ENCODE peak calls at places on chromosome 21, in six cellular contexts. One of them, this sample, is unnamed. For H3K4me1, the result is how much of the 10 kb centered on the place peaks cover.

GRCh38 chr21:23014021-23014420 is 2015.8 kb downstream of the NCAM2 start:
- DNase-seq in endodermal cell: no peak
- DNase-seq in PC-9: no peak
- DNase-seq in tibial nerve: no peak
- DNase-seq in HCT116: no peak
- DNase-seq in upper lobe of right lung: no peak
- DNase-seq in this sample: no peak

GRCh38 chr21:32771134-32771523 is 426 bp downstream of the PAXBP1 start:
- DNase-seq in PC-9: peak
- DNase-seq in tibial nerve: peak
- DNase-seq in endodermal cell: peak
- DNase-seq in HCT116: no peak
- DNase-seq in upper lobe of right lung: peak
- DNase-seq in this sample: peak

GRCh38 chr21:30257773-30258172 is 25.0 kb downstream of the KRTAP24-1 start:
- DNase-seq in upper lobe of right lung: no peak
- DNase-seq in tibial nerve: no peak
- DNase-seq in endodermal cell: peak
- DNase-seq in PC-9: peak
- DNase-seq in HCT116: no peak
- DNase-seq in this sample: peak

GRCh38 chr21:34882719-34883131 is 166.4 kb downstream of the RUNX1 start:
- DNase-seq in upper lobe of right lung: no peak
- DNase-seq in PC-9: no peak
- DNase-seq in endodermal cell: no peak
- DNase-seq in HCT116: no peak
- DNase-seq in tibial nerve: no peak
- DNase-seq in this sample: no peak

GRCh38 chr21:35508389-35508888 is 459.3 kb upstream of the RUNX1 start:
- DNase-seq in tibial nerve: peak
- DNase-seq in PC-9: peak
- DNase-seq in HCT116: peak
- DNase-seq in endodermal cell: peak
- DNase-seq in upper lobe of right lung: peak
- DNase-seq in this sample: peak

GRCh38 chr21:24395320-24395933 is 1211.9 kb downstream of the MRPL39 start:
- DNase-seq in endodermal cell: no peak
- DNase-seq in upper lobe of right lung: no peak
- DNase-seq in PC-9: no peak
- DNase-seq in tibial nerve: no peak
- DNase-seq in HCT116: no peak
- DNase-seq in this sample: no peak

GRCh38 chr21:21722736-21723135 is 724.5 kb downstream of the NCAM2 start:
- DNase-seq in HCT116: no peak
- DNase-seq in upper lobe of right lung: no peak
- DNase-seq in endodermal cell: no peak
- DNase-seq in tibial nerve: no peak
- DNase-seq in PC-9: no peak
- DNase-seq in this sample: no peak

GRCh38 chr21:29232601-29233541 is 65.9 kb upstream of the BACH1 start:
- DNase-seq in PC-9: no peak
- DNase-seq in tibial nerve: no peak
- DNase-seq in upper lobe of right lung: no peak
- DNase-seq in HCT116: no peak
- DNase-seq in endodermal cell: no peak
- DNase-seq in this sample: no peak

GRCh38 chr21:29351691-29352090 is 53.0 kb downstream of the BACH1 start:
- DNase-seq in PC-9: no peak
- DNase-seq in HCT116: no peak
- DNase-seq in upper lobe of right lung: no peak
- DNase-seq in endodermal cell: no peak
- DNase-seq in tibial nerve: no peak
- DNase-seq in this sample: no peak

GRCh38 chr21:28632718-28633408 is 359.8 kb downstream of the LTN1 start:
- DNase-seq in tibial nerve: no peak
- DNase-seq in HCT116: no peak
- DNase-seq in upper lobe of right lung: no peak
- DNase-seq in endodermal cell: no peak
- DNase-seq in PC-9: peak
- DNase-seq in this sample: no peak

GRCh38 chr21:36155603-36156338 is 853 bp upstream of the DOP1B start:
- DNase-seq in tibial nerve: no peak
- DNase-seq in endodermal cell: peak
- DNase-seq in HCT116: no peak
- DNase-seq in upper lobe of right lung: peak
- DNase-seq in PC-9: peak
- DNase-seq in this sample: peak

GRCh38 chr21:18917602-18918001 is 514.0 kb upstream of the TMPRSS15 start:
- DNase-seq in endodermal cell: no peak
- DNase-seq in HCT116: no peak
- DNase-seq in PC-9: no peak
- DNase-seq in tibial nerve: no peak
- DNase-seq in upper lobe of right lung: no peak
- DNase-seq in this sample: no peak

GRCh38 chr21:31921079-31921478 is 48.3 kb downstream of the HUNK start:
- DNase-seq in upper lobe of right lung: no peak
- DNase-seq in HCT116: no peak
- DNase-seq in PC-9: no peak
- DNase-seq in tibial nerve: no peak
- DNase-seq in endodermal cell: no peak
- DNase-seq in this sample: no peak

GRCh38 chr21:33069994-33070811 is at the start of gene OLIG1:
- DNase-seq in HCT116: no peak
- DNase-seq in endodermal cell: peak
- DNase-seq in PC-9: no peak
- DNase-seq in tibial nerve: no peak
- DNase-seq in upper lobe of right lung: peak
- DNase-seq in this sample: peak

GRCh38 chr21:34042735-34043134 is 30.6 kb upstream of the MRPS6 start:
- DNase-seq in upper lobe of right lung: no peak
- DNase-seq in endodermal cell: no peak
- DNase-seq in tibial nerve: no peak
- DNase-seq in HCT116: no peak
- DNase-seq in PC-9: no peak
- DNase-seq in this sample: no peak

GRCh38 chr21:26441081-26441610 is 131.9 kb downstream of the CYYR1 start:
- DNase-seq in tibial nerve: no peak
- DNase-seq in HCT116: no peak
- DNase-seq in PC-9: no peak
- DNase-seq in upper lobe of right lung: no peak
- DNase-seq in endodermal cell: no peak
- DNase-seq in this sample: no peak

GRCh38 chr21:34797926-34798595 is 129.3 kb downstream of the CLIC6 start:
- DNase-seq in tibial nerve: no peak
- DNase-seq in endodermal cell: no peak
- DNase-seq in HCT116: no peak
- DNase-seq in upper lobe of right lung: no peak
- DNase-seq in PC-9: no peak
- DNase-seq in this sample: no peak

GRCh38 chr21:24738063-24738462 is 869.2 kb downstream of the MRPL39 start:
- DNase-seq in endodermal cell: no peak
- DNase-seq in upper lobe of right lung: no peak
- DNase-seq in tibial nerve: no peak
- DNase-seq in PC-9: no peak
- DNase-seq in HCT116: no peak
- DNase-seq in this sample: no peak

GRCh38 chr21:41656946-41657525 is 109.8 kb downstream of the RIPK4 start:
- DNase-seq in PC-9: no peak
- DNase-seq in upper lobe of right lung: no peak
- DNase-seq in endodermal cell: no peak
- DNase-seq in HCT116: no peak
- DNase-seq in tibial nerve: no peak
- DNase-seq in this sample: no peak

GRCh38 chr21:19340954-19341353 is 937.4 kb upstream of the TMPRSS15 start:
- DNase-seq in endodermal cell: no peak
- DNase-seq in HCT116: no peak
- DNase-seq in upper lobe of right lung: no peak
- DNase-seq in tibial nerve: no peak
- DNase-seq in PC-9: no peak
- DNase-seq in this sample: no peak

GRCh38 chr21:36347278-36347961 is 27.4 kb downstream of the MORC3 start:
- DNase-seq in HCT116: no peak
- DNase-seq in upper lobe of right lung: no peak
- DNase-seq in endodermal cell: no peak
- DNase-seq in PC-9: no peak
- DNase-seq in tibial nerve: no peak
- DNase-seq in this sample: no peak

GRCh38 chr21:42062543-42063022 is 8.5 kb upstream of the UMODL1 start:
- DNase-seq in PC-9: no peak
- DNase-seq in upper lobe of right lung: peak
- DNase-seq in HCT116: no peak
- DNase-seq in endodermal cell: no peak
- DNase-seq in tibial nerve: no peak
- DNase-seq in this sample: no peak

GRCh38 chr21:32368386-32368785 is 24.4 kb downstream of the URB1 start:
- DNase-seq in HCT116: no peak
- DNase-seq in endodermal cell: no peak
- DNase-seq in upper lobe of right lung: no peak
- DNase-seq in tibial nerve: no peak
- DNase-seq in PC-9: no peak
- DNase-seq in this sample: no peak

GRCh38 chr21:28333455-28334108 is 659.1 kb downstream of the LTN1 start:
- DNase-seq in endodermal cell: no peak
- DNase-seq in HCT116: no peak
- DNase-seq in upper lobe of right lung: no peak
- DNase-seq in tibial nerve: no peak
- DNase-seq in PC-9: no peak
- DNase-seq in this sample: no peak

GRCh38 chr21:36065497-36066036 is 4.3 kb upstream of the CBR1 start:
- DNase-seq in PC-9: no peak
- DNase-seq in HCT116: no peak
- DNase-seq in tibial nerve: no peak
- DNase-seq in upper lobe of right lung: no peak
- DNase-seq in endodermal cell: no peak
- DNase-seq in this sample: no peak

GRCh38 chr21:30994917-30995316 is 43.4 kb downstream of the KRTAP19-8 start:
- DNase-seq in tibial nerve: no peak
- DNase-seq in upper lobe of right lung: no peak
- DNase-seq in HCT116: no peak
- DNase-seq in endodermal cell: peak
- DNase-seq in PC-9: no peak
- DNase-seq in this sample: no peak

GRCh38 chr21:32994305-32994704 is 31.4 kb upstream of the OLIG2 start:
- DNase-seq in PC-9: no peak
- DNase-seq in tibial nerve: no peak
- DNase-seq in HCT116: no peak
- DNase-seq in endodermal cell: no peak
- DNase-seq in upper lobe of right lung: no peak
- DNase-seq in this sample: no peak

GRCh38 chr21:26826801-26827200 is 18.4 kb downstream of the ADAMTS1 start:
- DNase-seq in PC-9: no peak
- DNase-seq in tibial nerve: no peak
- DNase-seq in endodermal cell: no peak
- DNase-seq in HCT116: no peak
- DNase-seq in upper lobe of right lung: no peak
- DNase-seq in this sample: no peak

GRCh38 chr21:17911628-17912027 is 92.5 kb upstream of the C21orf91 start:
- DNase-seq in HCT116: no peak
- DNase-seq in upper lobe of right lung: no peak
- DNase-seq in tibial nerve: no peak
- DNase-seq in endodermal cell: no peak
- DNase-seq in PC-9: no peak
- DNase-seq in this sample: no peak

GRCh38 chr21:34642211-34643075 is 26.4 kb upstream of the CLIC6 start:
- DNase-seq in upper lobe of right lung: no peak
- DNase-seq in endodermal cell: no peak
- DNase-seq in tibial nerve: no peak
- DNase-seq in PC-9: peak
- DNase-seq in HCT116: no peak
- DNase-seq in this sample: no peak

GRCh38 chr21:17660449-17660848 is 47.7 kb upstream of the BTG3 start:
- DNase-seq in endodermal cell: no peak
- DNase-seq in HCT116: no peak
- DNase-seq in tibial nerve: no peak
- DNase-seq in upper lobe of right lung: no peak
- DNase-seq in PC-9: peak
- DNase-seq in this sample: no peak

GRCh38 chr21:36175771-36176565 is 19.3 kb downstream of the DOP1B start:
- DNase-seq in upper lobe of right lung: no peak
- DNase-seq in endodermal cell: no peak
- DNase-seq in PC-9: no peak
- DNase-seq in HCT116: no peak
- DNase-seq in tibial nerve: no peak
- DNase-seq in this sample: peak

GRCh38 chr21:43191971-43192370 is 23.2 kb downstream of the CRYAA start:
- DNase-seq in HCT116: no peak
- DNase-seq in PC-9: no peak
- DNase-seq in endodermal cell: peak
- DNase-seq in tibial nerve: peak
- DNase-seq in upper lobe of right lung: peak
- DNase-seq in this sample: no peak
- H3K4me1 ChIP-seq in HCT116: under half
- H3K4me1 ChIP-seq in PC-9: under half
- H3K4me1 ChIP-seq in endodermal cell: under half
- H3K4me1 ChIP-seq in tibial nerve: under half
- H3K4me1 ChIP-seq in upper lobe of right lung: under half
- H3K4me1 ChIP-seq in this sample: under half

GRCh38 chr21:40049959-40050290 is 182.7 kb downstream of the PCP4 start:
- DNase-seq in tibial nerve: no peak
- DNase-seq in PC-9: no peak
- DNase-seq in endodermal cell: peak
- DNase-seq in HCT116: no peak
- DNase-seq in upper lobe of right lung: no peak
- DNase-seq in this sample: peak
- H3K4me1 ChIP-seq in tibial nerve: under half
- H3K4me1 ChIP-seq in PC-9: under half
- H3K4me1 ChIP-seq in endodermal cell: under half
- H3K4me1 ChIP-seq in HCT116: under half
- H3K4me1 ChIP-seq in upper lobe of right lung: under half
- H3K4me1 ChIP-seq in this sample: under half

DNA sequence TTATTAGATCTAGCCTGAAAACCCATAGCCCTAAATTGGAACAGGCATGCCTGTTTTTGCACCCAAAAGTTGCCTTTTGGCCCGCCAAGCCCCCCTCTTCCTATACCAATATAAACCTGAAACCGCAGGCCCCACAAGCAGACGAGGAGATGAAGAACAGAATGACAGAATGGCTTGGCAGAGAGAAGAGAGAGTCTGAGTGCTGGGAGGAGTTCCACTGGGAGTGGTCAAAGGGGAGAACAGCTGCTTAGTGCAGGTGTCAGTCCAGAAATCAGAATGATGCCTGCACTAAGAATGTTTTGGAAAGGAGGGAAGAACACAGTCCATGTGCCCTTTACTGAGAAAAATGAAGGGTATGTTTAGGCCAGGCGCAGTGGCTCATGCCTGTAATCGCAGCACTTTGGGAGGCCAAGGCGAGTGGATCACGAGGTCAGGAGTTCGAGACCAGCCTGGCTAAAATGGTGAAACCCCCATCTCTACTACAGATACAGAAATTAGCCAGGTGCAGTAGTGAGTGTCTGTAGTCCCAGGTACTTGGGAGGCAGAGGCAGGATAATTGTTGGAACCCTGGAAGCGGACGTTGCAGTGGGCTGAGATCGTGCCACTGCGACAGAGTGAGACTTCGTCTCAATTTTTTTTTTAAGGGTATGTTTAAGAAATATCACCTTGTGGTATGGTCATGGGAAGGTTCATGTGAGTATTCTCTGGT is 9.4 kb downstream of the DYRK1A start:
- DNase-seq in tibial nerve: no peak
- DNase-seq in PC-9: no peak
- DNase-seq in endodermal cell: no peak
- DNase-seq in upper lobe of right lung: no peak
- DNase-seq in HCT116: no peak
- DNase-seq in this sample: no peak
- H3K4me1 ChIP-seq in tibial nerve: under half
- H3K4me1 ChIP-seq in PC-9: under half
- H3K4me1 ChIP-seq in endodermal cell: under half
- H3K4me1 ChIP-seq in upper lobe of right lung: half or more
- H3K4me1 ChIP-seq in HCT116: under half
- H3K4me1 ChIP-seq in this sample: under half

GRCh38 chr21:15772654-15773053 is 42.9 kb downstream of the USP25 start:
- DNase-seq in HCT116: no peak
- DNase-seq in upper lobe of right lung: no peak
- DNase-seq in endodermal cell: no peak
- DNase-seq in tibial nerve: no peak
- DNase-seq in PC-9: no peak
- DNase-seq in this sample: no peak
- H3K4me1 ChIP-seq in HCT116: under half
- H3K4me1 ChIP-seq in upper lobe of right lung: under half
- H3K4me1 ChIP-seq in endodermal cell: under half
- H3K4me1 ChIP-seq in tibial nerve: under half
- H3K4me1 ChIP-seq in PC-9: under half
- H3K4me1 ChIP-seq in this sample: under half

This sample was measured in H9.